ENCODE peak calls at places on chromosomes 11 and 22, in nine cellular contexts. I is HCT116, V is GM23338, B is PC-3, A is OCI-LY7, M is neural progenitor cell, E is GM23248, X is SK-N-SH, W is hepatocyte. D is an unnamed sample.

GRCh38 chr11:35529971-35530495 is 4.6 kb upstream of the PAMR1 start:
- DNase-seq in I (no peak), A (no peak), E (peak), W (no peak), M (no peak), V (no peak), B (peak), X (peak), D (no peak)

GRCh38 chr11:100929377-100929776 is 200.2 kb downstream of the PGR start:
- DNase-seq in V (no peak), B (peak), A (no peak), W (no peak), M (no peak), I (no peak), E (peak), X (no peak), D (peak)

GRCh38 chr11:65526744-65527143 is 1.9 kb downstream of the SCYL1 start:
- DNase-seq in W (no peak), M (no peak), A (no peak), E (no peak), B (no peak), I (no peak), X (peak), V (no peak), D (no peak)

GRCh38 chr22:40728731-40729189 is 49.5 kb downstream of the MCHR1 start:
- DNase-seq in X (no peak), W (peak), E (no peak), V (no peak), M (no peak), A (peak), B (no peak), I (no peak), D (no peak)

GRCh38 chr22:29139965-29140782 is 65.5 kb upstream of the EMID1 start:
- DNase-seq in A (no peak), X (no peak), I (no peak), V (no peak), B (no peak), E (peak), W (no peak), M (no peak), D (no peak)

GRCh38 chr11:32161293-32161692 is 70.4 kb downstream of the RCN1 start:
- DNase-seq in B (no peak), A (no peak), V (no peak), M (no peak), X (no peak), W (no peak), E (no peak), I (no peak), D (no peak)

GRCh38 chr11:58030653-58031052 is at the start of gene OR6Q1:
- DNase-seq in M (no peak), B (no peak), E (no peak), W (no peak), X (no peak), V (no peak), A (no peak), I (no peak), D (no peak)

GRCh38 chr11:20013346-20014066 is 146.8 kb downstream of the DBX1 start:
- DNase-seq in W (peak), A (no peak), E (no peak), X (no peak), M (no peak), V (no peak), B (peak), I (no peak), D (no peak)

GRCh38 chr11:15933896-15934625 is 422.3 kb downstream of the SOX6 start:
- DNase-seq in M (no peak), I (no peak), W (no peak), X (no peak), B (no peak), E (no peak), A (no peak), V (no peak), D (no peak)

GRCh38 chr11:30586251-30587144 is at the start of gene MPPED2:
- DNase-seq in M (peak), B (no peak), I (no peak), E (peak), X (peak), A (no peak), V (peak), W (peak), D (peak)

GRCh38 chr11:64916040-64916847 is 765 bp downstream of the ATG2A start:
- DNase-seq in X (peak), I (no peak), W (peak), M (peak), V (peak), A (peak), E (peak), B (peak), D (peak)

GRCh38 chr11:123429851-123430735 is at the start of gene GRAMD1B:
- DNase-seq in W (peak), X (peak), V (peak), B (peak), A (no peak), E (peak), M (peak), I (no peak), D (peak)

GRCh38 chr11:86152006-86152862 is 83.3 kb upstream of the PICALM start:
- DNase-seq in I (no peak), E (peak), W (no peak), X (no peak), A (no peak), V (no peak), M (no peak), B (peak), D (peak)

GRCh38 chr11:35893796-35894475 is 49.9 kb upstream of the LDLRAD3 start:
- DNase-seq in I (no peak), A (no peak), M (no peak), V (peak), X (no peak), E (no peak), B (peak), W (peak), D (no peak)

GRCh38 chr11:64876226-64876750 is 2.1 kb downstream of the EHD1 start:
- DNase-seq in E (peak), M (no peak), I (no peak), W (no peak), B (no peak), X (no peak), V (no peak), A (no peak), D (no peak)

GRCh38 chr22:48760481-48761238 is 1067.0 kb downstream of the BRD1 start:
- DNase-seq in A (no peak), I (no peak), V (no peak), M (no peak), X (no peak), B (no peak), E (no peak), W (peak), D (no peak)

GRCh38 chr11:96664108-96664507 is 274.3 kb downstream of the JRKL start:
- DNase-seq in E (no peak), M (no peak), A (no peak), V (no peak), I (no peak), B (no peak), W (no peak), X (no peak), D (no peak)

GRCh38 chr22:43978558-43978957 is 23.3 kb downstream of the SAMM50 start:
- DNase-seq in I (no peak), X (no peak), A (no peak), E (no peak), W (no peak), B (no peak), V (no peak), M (no peak), D (no peak)

GRCh38 chr11:43327987-43328386 is 16.2 kb downstream of the API5 start:
- DNase-seq in X (no peak), W (peak), E (peak), I (no peak), M (no peak), V (no peak), B (peak), A (no peak), D (no peak)

GRCh38 chr11:33214187-33214586 is 43.0 kb upstream of the HIPK3 start:
- DNase-seq in X (no peak), E (peak), V (no peak), A (no peak), W (no peak), B (no peak), M (no peak), I (no peak), D (no peak)

GRCh38 chr11:15687342-15687741 is 572.6 kb downstream of the INSC start:
- DNase-seq in W (no peak), B (no peak), A (no peak), X (no peak), V (no peak), M (no peak), E (no peak), I (no peak), D (no peak)

GRCh38 chr11:132734217-132734616 is 798.1 kb downstream of the OPCML start:
- DNase-seq in V (no peak), M (no peak), W (no peak), A (no peak), X (no peak), I (no peak), B (no peak), E (peak), D (no peak)

GRCh38 chr11:102807921-102808320 is 10.0 kb upstream of the MMP1 start:
- DNase-seq in M (peak), E (peak), B (peak), V (peak), X (peak), I (peak), W (peak), A (peak), D (no peak)

GRCh38 chr11:11952036-11952435 is 56.4 kb downstream of the DKK3 start:
- DNase-seq in I (no peak), B (no peak), W (no peak), X (no peak), E (no peak), A (no peak), V (no peak), M (no peak), D (no peak)

GRCh38 chr22:46639843-46640242 is 19.7 kb downstream of the GRAMD4 start:
- DNase-seq in E (no peak), M (no peak), X (no peak), B (no peak), V (no peak), A (no peak), I (no peak), W (no peak), D (no peak)

GRCh38 chr22:46564084-46564714 is 26.8 kb upstream of the CELSR1 start:
- DNase-seq in B (no peak), M (peak), I (no peak), A (no peak), X (peak), W (no peak), V (no peak), E (no peak), D (no peak)

GRCh38 chr22:25383892-25384291 is 164.5 kb downstream of the CRYBB2 start:
- DNase-seq in A (no peak), M (no peak), I (no peak), X (no peak), B (no peak), E (no peak), W (no peak), V (no peak), D (no peak)

GRCh38 chr22:37741312-37741795 is 44.5 kb downstream of the TRIOBP start:
- DNase-seq in E (peak), W (peak), M (peak), B (peak), I (no peak), A (no peak), V (peak), X (peak), D (no peak)

GRCh38 chr22:37607912-37608476 is 640 bp upstream of the GGA1 start:
- DNase-seq in M (no peak), V (peak), W (no peak), A (peak), I (no peak), B (no peak), X (peak), E (no peak), D (no peak)

GRCh38 chr22:45686842-45687241 is 15.2 kb downstream of the ATXN10 start:
- DNase-seq in E (peak), B (no peak), M (no peak), W (no peak), X (no peak), A (no peak), I (no peak), V (no peak), D (no peak)

GRCh38 chr11:64856382-64857227 is 12.2 kb upstream of the CDC42BPG start:
- DNase-seq in A (no peak), V (no peak), E (peak), B (peak), M (no peak), W (peak), X (no peak), I (peak), D (no peak)

DNA sequence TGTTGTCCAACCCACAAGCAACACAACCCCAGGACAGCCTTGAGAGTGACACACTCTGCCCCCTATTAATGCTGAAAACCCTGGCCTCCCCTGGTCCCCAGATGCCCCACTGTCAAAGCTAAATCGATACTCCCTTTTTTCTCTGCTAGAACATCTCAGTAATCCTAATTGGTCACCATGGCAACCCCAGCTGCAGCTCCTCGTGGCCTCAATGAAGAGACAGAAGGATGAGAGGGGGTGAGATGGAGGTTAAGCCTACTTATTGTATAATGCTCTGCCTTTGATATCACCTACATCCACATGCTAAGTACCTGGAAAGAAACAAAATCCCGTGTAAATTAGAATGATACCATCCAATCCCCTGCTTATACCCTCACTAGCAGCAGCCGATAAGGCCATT is 399.7 kb downstream of the BUD13 start:
- DNase-seq in V (no peak), B (no peak), X (no peak), M (peak), I (no peak), A (no peak), E (no peak), W (no peak), D (no peak)
- TF ChIP-seq EZH2phosphoT487 in V (no peak), B (no peak), X (no peak), M (no peak), I (no peak), A (no peak), E (no peak), W (no peak), D (no peak)

GRCh38 chr22:23211622-23212021 is 31.3 kb downstream of the BCR start:
- DNase-seq in M (no peak), E (no peak), A (no peak), X (no peak), V (no peak), I (no peak), W (no peak), B (no peak), D (no peak)
- TF ChIP-seq EZH2phosphoT487 in M (no peak), E (no peak), A (no peak), X (no peak), V (no peak), I (no peak), W (no peak), B (no peak), D (no peak)

DNA sequence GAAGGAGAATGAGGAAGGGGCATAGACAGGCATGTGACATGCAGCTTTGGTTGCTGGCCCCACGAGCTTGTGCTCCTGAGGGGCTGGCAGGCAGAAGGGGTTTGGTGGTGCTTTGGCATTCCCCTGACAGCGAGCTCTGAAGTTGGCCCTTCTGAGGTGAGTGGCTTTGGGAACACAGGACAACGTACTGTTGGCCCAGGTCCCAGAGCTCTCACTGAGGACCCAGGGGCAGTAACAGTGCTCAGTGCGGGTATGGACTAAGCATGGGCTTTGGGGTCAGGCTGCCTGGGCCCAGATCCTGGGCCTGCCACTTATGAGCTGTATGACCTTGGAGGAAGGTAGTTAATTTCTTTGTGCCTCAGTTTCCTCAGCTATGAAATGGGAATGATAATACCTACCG is 46.6 kb downstream of the IRAG1 start:
- DNase-seq in E (no peak), V (no peak), W (no peak), B (no peak), A (no peak), I (no peak), X (no peak), M (no peak), D (no peak)
- TF ChIP-seq EZH2phosphoT487 in E (no peak), V (no peak), W (no peak), B (no peak), A (no peak), I (no peak), X (no peak), M (no peak), D (no peak)

GRCh38 chr11:125036933-125037332 is 26.2 kb upstream of the SLC37A2 start:
- DNase-seq in M (no peak), B (peak), X (no peak), W (no peak), V (no peak), E (peak), A (no peak), I (no peak), D (peak)
- TF ChIP-seq EZH2phosphoT487 in M (no peak), B (no peak), X (no peak), W (no peak), V (no peak), E (no peak), A (no peak), I (no peak), D (no peak)

DNA sequence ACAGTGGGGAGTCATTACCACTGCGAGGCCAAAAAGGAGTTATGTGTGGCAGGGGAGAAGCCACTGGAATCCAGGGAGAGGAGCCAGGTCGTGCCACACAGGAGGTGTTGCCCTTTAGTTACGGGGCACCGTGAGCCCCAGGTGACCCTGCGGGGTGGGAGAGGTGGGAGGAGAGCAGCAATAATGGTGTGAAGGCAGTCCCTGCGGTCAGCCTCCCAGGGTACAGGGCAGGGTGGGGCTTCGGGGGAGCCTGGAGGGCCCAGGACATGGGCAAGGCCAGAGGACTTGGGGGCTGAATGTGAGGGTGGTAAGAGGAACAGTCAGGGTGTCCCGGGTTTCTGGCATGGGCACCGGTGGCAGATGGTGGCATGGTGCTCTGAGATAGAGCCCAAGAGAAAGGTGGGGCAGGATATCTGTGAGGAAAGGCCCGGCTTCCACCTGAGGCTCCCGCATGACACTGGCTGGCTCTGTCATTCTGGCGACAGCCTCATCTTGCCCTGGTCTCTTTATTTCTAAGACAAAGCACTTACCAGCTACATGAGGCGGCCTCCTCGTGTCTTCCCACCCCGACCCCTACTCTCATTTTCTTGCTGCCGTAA is 82.6 kb upstream of the LMO1 start:
- DNase-seq in W (no peak), X (no peak), M (no peak), I (no peak), B (no peak), V (no peak), E (no peak), A (no peak), D (no peak)
- TF ChIP-seq EZH2phosphoT487 in W (no peak), X (no peak), M (no peak), I (no peak), B (no peak), V (no peak), E (no peak), A (no peak), D (no peak)

GRCh38 chr11:116176484-116177005 is 596.2 kb downstream of the BUD13 start:
- DNase-seq in I (no peak), B (no peak), W (no peak), M (no peak), E (no peak), V (no peak), X (no peak), A (peak), D (no peak)
- TF ChIP-seq EZH2phosphoT487 in I (no peak), B (no peak), W (no peak), M (no peak), E (no peak), V (no peak), X (no peak), A (no peak), D (no peak)

DNA sequence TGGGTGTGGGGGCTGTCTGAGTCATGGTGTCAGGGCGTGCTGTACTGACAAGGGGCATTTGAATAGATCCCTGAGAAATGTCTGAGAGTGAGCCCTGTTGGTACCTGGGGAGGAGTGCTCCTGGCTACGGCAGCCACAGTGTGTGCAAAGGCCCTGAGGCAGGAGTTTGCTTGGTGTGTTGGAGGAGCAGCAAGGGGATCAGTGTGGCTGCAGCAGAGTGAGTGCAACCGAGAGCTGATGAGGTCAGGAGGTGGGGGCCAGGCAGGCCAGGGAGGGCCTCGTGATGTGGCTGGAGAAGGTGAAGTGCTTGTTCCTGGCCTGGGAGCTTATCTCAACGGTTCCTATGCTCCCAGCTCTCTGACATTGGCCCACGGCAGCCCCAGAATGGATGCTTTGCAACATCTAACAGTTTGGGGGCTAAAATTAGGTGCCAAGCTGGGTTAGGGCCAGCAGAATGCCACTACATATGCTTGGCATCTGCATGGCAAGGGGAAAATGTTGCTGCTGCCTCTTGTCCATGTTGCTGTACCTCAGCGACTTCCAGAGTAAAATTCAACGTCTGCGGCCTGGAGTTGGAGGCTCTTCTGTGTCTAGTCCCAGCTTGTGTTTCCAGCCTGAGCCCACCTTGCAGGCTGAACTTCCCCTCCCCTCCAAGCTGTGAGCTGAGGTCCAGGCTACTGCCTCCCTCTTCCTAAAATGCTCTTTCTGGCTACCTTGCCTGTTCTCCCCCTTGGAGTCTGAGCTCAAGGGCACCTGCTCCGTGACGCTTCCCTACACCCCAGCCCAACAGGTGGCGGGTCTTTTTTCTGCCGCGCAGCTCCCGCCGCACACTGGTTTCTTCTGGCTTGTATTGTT is 48.2 kb upstream of the MYEOV start:
- DNase-seq in I (no peak), M (no peak), B (no peak), X (no peak), V (no peak), E (no peak), W (no peak), A (no peak), D (no peak)
- TF ChIP-seq EZH2phosphoT487 in I (no peak), M (no peak), B (no peak), X (no peak), V (no peak), E (no peak), W (no peak), A (no peak), D (no peak)